ENCODE peak calls at places on chromosome 5, in five cellular contexts. B is HTR-8/SVneo, S is mesothelial cell of epicardium, F is hepatic stellate cell, T is LoVo. D is an unnamed sample.

GRCh38 chr5:163649522-163649921 is 144.1 kb downstream of the MAT2B start:
- DNase-seq in S (no peak), T (peak), B (peak), F (no peak), D (no peak)

GRCh38 chr5:160970605-160971191 is 118.7 kb upstream of the ATP10B start:
- DNase-seq in F (no peak), T (no peak), B (no peak), S (no peak), D (no peak)

GRCh38 chr5:98772415-98773213 is 849 bp upstream of the RGMB start:
- DNase-seq in F (peak), T (peak), B (peak), S (no peak), D (peak)

GRCh38 chr5:78569441-78569840 is 79.1 kb downstream of the LHFPL2 start:
- DNase-seq in T (no peak), F (no peak), B (no peak), S (peak), D (no peak)

GRCh38 chr5:136108131-136108739 is 24.4 kb upstream of the SMAD5 start:
- DNase-seq in T (no peak), F (no peak), S (no peak), B (no peak), D (no peak)

GRCh38 chr5:15601274-15601673 is 101.3 kb downstream of the FBXL7 start:
- DNase-seq in S (no peak), B (no peak), T (no peak), F (no peak), D (no peak)

GRCh38 chr5:82365744-82366228 is 87.6 kb upstream of the RPS23 start:
- DNase-seq in S (no peak), T (peak), B (no peak), F (no peak), D (no peak)

GRCh38 chr5:138745268-138745667 is 8.0 kb upstream of the CTNNA1 start:
- DNase-seq in B (no peak), T (no peak), S (no peak), F (no peak), D (no peak)

GRCh38 chr5:93126634-93127033 is 454.4 kb downstream of the NR2F1-AS1 start:
- DNase-seq in F (no peak), S (no peak), T (no peak), B (no peak), D (no peak)

GRCh38 chr5:107331882-107332281 is 338.9 kb downstream of the EFNA5 start:
- DNase-seq in F (no peak), S (no peak), T (peak), B (no peak), D (no peak)

GRCh38 chr5:63261695-63262094 is 683.1 kb downstream of the LRRC70 start:
- DNase-seq in T (no peak), F (no peak), B (no peak), S (no peak), D (no peak)

GRCh38 chr5:172678902-172679301 is 37.8 kb downstream of the NEURL1B start:
- DNase-seq in T (no peak), F (no peak), S (peak), B (no peak), D (no peak)

GRCh38 chr5:116637149-116637740 is 62.6 kb upstream of the SEMA6A start:
- DNase-seq in T (no peak), F (no peak), S (no peak), B (no peak), D (no peak)

GRCh38 chr5:121378559-121379359 is 472.9 kb upstream of the FTMT start:
- DNase-seq in B (no peak), F (no peak), T (no peak), S (no peak), D (no peak)

GRCh38 chr5:143374496-143375217 is 28.8 kb downstream of the NR3C1 start:
- DNase-seq in S (no peak), T (no peak), F (no peak), B (no peak), D (no peak)

GRCh38 chr5:116524966-116525365 is 49.7 kb downstream of the SEMA6A start:
- DNase-seq in B (no peak), T (no peak), F (no peak), S (no peak), D (no peak)

GRCh38 chr5:141412853-141413539 is at the start of gene PCDHGA10:
- DNase-seq in F (peak), B (peak), S (no peak), T (peak), D (peak)

GRCh38 chr5:92391-93220 is 638 bp downstream of the PLEKHG4B start:
- DNase-seq in S (no peak), B (no peak), F (no peak), T (no peak), D (no peak)

GRCh38 chr5:131193106-131193505 is 22.4 kb downstream of the LYRM7 start:
- DNase-seq in B (no peak), T (no peak), F (no peak), S (no peak), D (no peak)

GRCh38 chr5:103224118-103224893 is 34.3 kb upstream of the MACIR start:
- DNase-seq in B (peak), S (no peak), F (peak), T (peak), D (no peak)

GRCh38 chr5:132467292-132467984 is 23.1 kb downstream of the IRF1 start:
- DNase-seq in F (no peak), B (no peak), T (no peak), S (no peak), D (no peak)